ENCODE peak calls at places on chromosomes 13 and 19, in four cellular contexts. One of them, this sample, is unnamed.

GRCh38 chr19:14028901-14029300 is 953 bp downstream of the RLN3 start:
- DNase-seq in K562: no peak
- DNase-seq in IMR-90: no peak
- DNase-seq in H1: no peak
- DNase-seq in this sample: no peak

GRCh38 chr13:113555141-113555540 is 29.4 kb upstream of the TFDP1 start:
- DNase-seq in H1: no peak
- DNase-seq in IMR-90: no peak
- DNase-seq in K562: no peak
- DNase-seq in this sample: no peak

GRCh38 chr19:1259206-1259872 is 9.8 kb upstream of the CIRBP start:
- DNase-seq in H1: no peak
- DNase-seq in IMR-90: peak; percentile 51
- DNase-seq in K562: peak; percentile 79
- DNase-seq in this sample: peak; percentile 73

GRCh38 chr19:52190679-52191293 is 934 bp downstream of the PPP2R1A start:
- DNase-seq in H1: no peak
- DNase-seq in K562: peak; percentile 30
- DNase-seq in IMR-90: peak; percentile 46
- DNase-seq in this sample: no peak

GRCh38 chr19:32674153-32674958 is 624 bp downstream of the ANKRD27 start:
- DNase-seq in IMR-90: no peak
- DNase-seq in K562: no peak
- DNase-seq in H1: no peak
- DNase-seq in this sample: no peak

GRCh38 chr19:51709575-51709974 is 14.2 kb downstream of the HAS1 start:
- DNase-seq in K562: no peak
- DNase-seq in H1: no peak
- DNase-seq in IMR-90: no peak
- DNase-seq in this sample: no peak

GRCh38 chr19:48330012-48330681 is 4.8 kb downstream of the EMP3 start:
- DNase-seq in IMR-90: no peak
- DNase-seq in K562: no peak
- DNase-seq in H1: no peak
- DNase-seq in this sample: peak; percentile 65

GRCh38 chr13:96020155-96020575 is 33.0 kb downstream of the UGGT2 start:
- DNase-seq in H1: no peak
- DNase-seq in K562: peak; percentile 56
- DNase-seq in IMR-90: peak; percentile 67
- DNase-seq in this sample: peak; percentile 23

GRCh38 chr19:56837892-56838679 is 2.4 kb downstream of the PEG3 start:
- DNase-seq in H1: no peak
- DNase-seq in IMR-90: no peak
- DNase-seq in K562: no peak
- DNase-seq in this sample: no peak

GRCh38 chr13:23212621-23213020 is 31.8 kb downstream of the SGCG start:
- DNase-seq in H1: no peak
- DNase-seq in IMR-90: no peak
- DNase-seq in K562: no peak
- DNase-seq in this sample: no peak

DNA sequence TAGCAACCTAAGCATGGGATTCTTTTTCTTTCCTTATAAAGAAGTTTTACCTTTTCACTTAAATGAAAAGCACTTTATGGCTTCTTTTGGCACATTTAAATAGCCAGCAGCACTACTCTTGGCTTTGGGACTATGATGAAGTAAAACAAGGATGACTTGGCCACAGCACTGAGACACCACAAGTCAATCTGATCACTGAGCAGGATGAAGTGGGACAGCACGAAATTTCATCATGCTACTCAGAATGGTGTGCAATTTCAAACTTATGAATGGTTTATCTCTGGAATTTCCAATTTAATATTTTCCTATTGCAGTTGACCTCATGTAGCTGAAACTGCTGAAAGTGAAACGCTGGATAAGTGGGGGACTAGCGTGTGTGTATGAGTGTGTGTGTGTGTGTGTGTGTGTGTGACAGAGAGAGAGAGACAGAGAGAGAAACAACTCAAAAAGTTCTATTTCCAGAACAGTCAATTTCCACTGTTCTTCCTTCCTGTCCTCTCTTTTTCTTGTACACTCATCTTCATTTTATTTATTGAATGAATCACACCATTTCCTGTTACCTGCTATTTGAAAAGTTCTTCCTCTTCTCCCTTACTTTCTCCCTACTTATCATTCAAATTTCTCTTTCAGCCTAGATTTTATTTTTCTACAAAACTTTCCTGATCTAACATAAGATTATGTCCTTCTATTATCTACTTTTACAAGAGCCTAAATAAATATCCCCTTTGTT is 414.2 kb upstream of the MIR17HG start:
- DNase-seq in H1: no peak
- DNase-seq in IMR-90: no peak
- DNase-seq in K562: no peak
- DNase-seq in this sample: no peak
- TF ChIP-seq CHD1 in H1: no peak
- TF ChIP-seq CHD1 in IMR-90: no peak
- TF ChIP-seq CHD1 in K562: no peak
- TF ChIP-seq CHD1 in this sample: no peak

GRCh38 chr19:42255766-42256750 is 1.1 kb upstream of the ERF start:
- DNase-seq in IMR-90: peak; percentile 46
- DNase-seq in H1: no peak
- DNase-seq in K562: peak; percentile 54
- DNase-seq in this sample: no peak
- TF ChIP-seq CHD1 in IMR-90: no peak
- TF ChIP-seq CHD1 in H1: no peak
- TF ChIP-seq CHD1 in K562: no peak
- TF ChIP-seq CHD1 in this sample: no peak

GRCh38 chr13:21641629-21642028 is 29.2 kb upstream of the FGF9 start:
- DNase-seq in IMR-90: no peak
- DNase-seq in H1: no peak
- DNase-seq in K562: no peak
- DNase-seq in this sample: no peak

GRCh38 chr13:21639604-21640003 is 31.3 kb upstream of the FGF9 start:
- DNase-seq in IMR-90: no peak
- DNase-seq in K562: no peak
- DNase-seq in H1: no peak
- DNase-seq in this sample: no peak

GRCh38 chr13:21632196-21632595 is 28.2 kb upstream of the MICU2 start:
- DNase-seq in H1: no peak
- DNase-seq in IMR-90: no peak
- DNase-seq in K562: no peak
- DNase-seq in this sample: no peak

GRCh38 chr13:21638319-21639282 is 32.3 kb upstream of the FGF9 start:
- DNase-seq in H1: no peak
- DNase-seq in IMR-90: peak; percentile 4
- DNase-seq in K562: peak; percentile 34
- DNase-seq in this sample: no peak

DNA sequence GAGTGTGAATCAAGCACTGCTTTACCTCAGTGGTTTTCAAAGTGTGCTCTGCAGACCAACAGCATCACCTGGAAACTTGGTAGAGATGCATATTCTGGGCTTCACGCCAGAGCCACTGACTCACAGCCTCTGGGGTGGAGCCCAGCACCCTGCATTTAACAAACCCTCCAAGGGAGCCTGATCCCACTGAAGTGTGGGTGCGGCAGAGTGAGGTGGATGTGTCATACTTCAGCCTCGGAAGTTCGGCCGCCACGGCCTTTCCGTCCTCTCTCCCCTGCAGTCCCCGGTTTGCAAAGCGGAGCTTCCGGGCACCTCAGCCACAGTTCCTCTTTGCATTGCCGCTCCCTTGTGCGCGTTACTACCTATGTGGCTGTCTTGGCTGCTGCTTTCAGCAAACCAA is 33.3 kb upstream of the MICU2 start:
- DNase-seq in IMR-90: peak; percentile 43
- DNase-seq in H1: no peak
- DNase-seq in K562: peak; percentile 77
- DNase-seq in this sample: no peak
- TF ChIP-seq CHD1 in IMR-90: no peak
- TF ChIP-seq CHD1 in H1: no peak
- TF ChIP-seq CHD1 in K562: no peak
- TF ChIP-seq CHD1 in this sample: no peak

GRCh38 chr19:9912551-9913236 is 23.6 kb downstream of the OLFM2 start:
- DNase-seq in IMR-90: no peak
- DNase-seq in K562: no peak
- DNase-seq in H1: no peak
- DNase-seq in this sample: no peak

GRCh38 chr19:9911524-9911923 is 24.8 kb downstream of the OLFM2 start:
- DNase-seq in IMR-90: no peak
- DNase-seq in H1: no peak
- DNase-seq in K562: no peak
- DNase-seq in this sample: no peak

GRCh38 chr19:9914001-9914314 is 22.4 kb downstream of the OLFM2 start:
- DNase-seq in IMR-90: no peak
- DNase-seq in H1: no peak
- DNase-seq in K562: no peak
- DNase-seq in this sample: no peak

GRCh38 chr19:9914315-9915207 is 21.8 kb downstream of the OLFM2 start:
- DNase-seq in K562: peak; percentile 94
- DNase-seq in IMR-90: peak; percentile 77
- DNase-seq in H1: no peak
- DNase-seq in this sample: no peak

GRCh38 chr19:9913237-9914000 is 22.9 kb downstream of the OLFM2 start:
- DNase-seq in IMR-90: no peak
- DNase-seq in H1: no peak
- DNase-seq in K562: peak; percentile 34
- DNase-seq in this sample: no peak
- TF ChIP-seq CHD1 in IMR-90: no peak
- TF ChIP-seq CHD1 in H1: no peak
- TF ChIP-seq CHD1 in K562: no peak
- TF ChIP-seq CHD1 in this sample: no peak